ENCODE peak calls at places on chromosomes 12 and 14, in ten cellular contexts. One of them, this sample, is unnamed.

GRCh38 chr12:101829639-101830390 is 944 bp downstream of the GNPTAB start:
- DNase-seq in body of pancreas: peak
- DNase-seq in GM23248: peak
- DNase-seq in pancreas: no peak
- DNase-seq in suprapubic skin: no peak
- DNase-seq in right cardiac atrium: no peak
- DNase-seq in coronary artery: no peak
- DNase-seq in fibroblast of pulmonary artery: peak
- DNase-seq in RWPE2: no peak
- DNase-seq in CD8-positive, alpha-beta T cell: no peak
- DNase-seq in this sample: no peak

GRCh38 chr12:88889326-88890110 is 309.2 kb upstream of the KITLG start:
- DNase-seq in body of pancreas: no peak
- DNase-seq in GM23248: peak
- DNase-seq in pancreas: no peak
- DNase-seq in suprapubic skin: no peak
- DNase-seq in right cardiac atrium: no peak
- DNase-seq in coronary artery: no peak
- DNase-seq in fibroblast of pulmonary artery: peak
- DNase-seq in RWPE2: no peak
- DNase-seq in CD8-positive, alpha-beta T cell: no peak
- DNase-seq in this sample: no peak

GRCh38 chr14:75562048-75562447 is 16.4 kb upstream of the FLVCR2 start:
- DNase-seq in body of pancreas: no peak
- DNase-seq in GM23248: peak
- DNase-seq in pancreas: no peak
- DNase-seq in suprapubic skin: no peak
- DNase-seq in right cardiac atrium: no peak
- DNase-seq in coronary artery: no peak
- DNase-seq in fibroblast of pulmonary artery: no peak
- DNase-seq in RWPE2: no peak
- DNase-seq in CD8-positive, alpha-beta T cell: no peak
- DNase-seq in this sample: no peak

GRCh38 chr12:1890810-1891209 is 27.6 kb downstream of the CACNA2D4 start:
- DNase-seq in body of pancreas: no peak
- DNase-seq in GM23248: no peak
- DNase-seq in pancreas: no peak
- DNase-seq in suprapubic skin: no peak
- DNase-seq in right cardiac atrium: no peak
- DNase-seq in coronary artery: peak
- DNase-seq in fibroblast of pulmonary artery: no peak
- DNase-seq in RWPE2: no peak
- DNase-seq in CD8-positive, alpha-beta T cell: no peak
- DNase-seq in this sample: no peak

GRCh38 chr14:71242237-71242748 is 335.0 kb downstream of the PCNX1 start:
- DNase-seq in body of pancreas: no peak
- DNase-seq in GM23248: peak
- DNase-seq in pancreas: no peak
- DNase-seq in suprapubic skin: no peak
- DNase-seq in right cardiac atrium: peak
- DNase-seq in coronary artery: no peak
- DNase-seq in fibroblast of pulmonary artery: peak
- DNase-seq in RWPE2: no peak
- DNase-seq in CD8-positive, alpha-beta T cell: no peak
- DNase-seq in this sample: peak

GRCh38 chr12:64836856-64837255 is 12.4 kb downstream of the TBC1D30 start:
- DNase-seq in body of pancreas: no peak
- DNase-seq in GM23248: no peak
- DNase-seq in pancreas: no peak
- DNase-seq in suprapubic skin: no peak
- DNase-seq in right cardiac atrium: no peak
- DNase-seq in coronary artery: no peak
- DNase-seq in fibroblast of pulmonary artery: no peak
- DNase-seq in RWPE2: no peak
- DNase-seq in CD8-positive, alpha-beta T cell: no peak
- DNase-seq in this sample: no peak

GRCh38 chr12:41277019-41277770 is 89.1 kb downstream of the PDZRN4 start:
- DNase-seq in body of pancreas: no peak
- DNase-seq in GM23248: peak
- DNase-seq in pancreas: peak
- DNase-seq in suprapubic skin: no peak
- DNase-seq in right cardiac atrium: no peak
- DNase-seq in coronary artery: no peak
- DNase-seq in fibroblast of pulmonary artery: peak
- DNase-seq in RWPE2: no peak
- DNase-seq in CD8-positive, alpha-beta T cell: no peak
- DNase-seq in this sample: peak

GRCh38 chr12:79421236-79421740 is 269.5 kb downstream of the PAWR start:
- DNase-seq in body of pancreas: no peak
- DNase-seq in GM23248: no peak
- DNase-seq in pancreas: no peak
- DNase-seq in suprapubic skin: no peak
- DNase-seq in right cardiac atrium: no peak
- DNase-seq in coronary artery: no peak
- DNase-seq in fibroblast of pulmonary artery: no peak
- DNase-seq in RWPE2: no peak
- DNase-seq in CD8-positive, alpha-beta T cell: no peak
- DNase-seq in this sample: no peak

DNA sequence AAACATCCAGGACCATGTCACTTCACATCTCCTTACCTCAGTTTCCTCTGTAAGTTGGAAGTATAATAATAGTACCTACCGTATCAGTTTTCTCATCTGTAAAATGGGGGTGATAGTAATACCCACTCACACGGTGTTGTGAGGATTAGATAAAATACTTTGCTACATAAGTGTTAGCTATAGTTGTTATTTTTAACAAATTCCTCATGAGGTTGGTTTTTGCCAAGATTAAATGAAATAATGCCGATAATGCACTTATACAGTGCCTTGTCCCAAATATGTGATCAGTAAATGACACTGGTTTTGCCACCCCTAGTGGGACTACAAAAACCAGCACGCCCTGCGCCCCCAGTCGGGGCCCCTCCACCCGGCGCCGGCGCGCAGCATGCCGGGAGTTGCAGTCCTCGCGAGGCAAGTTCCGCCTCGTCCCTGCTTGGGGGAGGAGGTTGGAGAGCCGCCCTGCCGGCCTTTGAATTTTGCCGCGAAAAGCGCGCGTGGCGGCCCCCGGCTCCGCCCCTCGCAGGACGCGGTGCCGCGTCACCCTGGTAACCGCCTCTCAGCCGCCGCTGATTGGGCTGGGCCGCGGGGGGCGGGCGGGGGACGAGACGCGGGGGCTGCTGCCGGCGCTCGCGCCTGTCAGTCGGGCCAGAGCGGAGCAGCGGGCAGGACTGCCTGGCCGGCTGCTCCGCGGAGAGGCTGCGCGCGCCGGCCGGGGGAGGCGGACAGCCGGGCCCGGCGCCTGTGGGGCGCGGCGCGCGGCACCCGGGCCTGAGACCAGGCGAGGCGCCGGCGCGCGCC is at the start of gene FAM222A:
- DNase-seq in body of pancreas: peak
- DNase-seq in GM23248: peak
- DNase-seq in pancreas: peak
- DNase-seq in suprapubic skin: peak
- DNase-seq in right cardiac atrium: peak
- DNase-seq in coronary artery: peak
- DNase-seq in fibroblast of pulmonary artery: peak
- DNase-seq in RWPE2: peak
- DNase-seq in CD8-positive, alpha-beta T cell: peak
- DNase-seq in this sample: peak
- H3K4me3 ChIP-seq in body of pancreas: peak
- H3K4me3 ChIP-seq in GM23248: peak
- H3K4me3 ChIP-seq in pancreas: peak
- H3K4me3 ChIP-seq in suprapubic skin: peak
- H3K4me3 ChIP-seq in right cardiac atrium: peak
- H3K4me3 ChIP-seq in coronary artery: peak
- H3K4me3 ChIP-seq in fibroblast of pulmonary artery: peak
- H3K4me3 ChIP-seq in RWPE2: peak
- H3K4me3 ChIP-seq in CD8-positive, alpha-beta T cell: peak
- H3K4me3 ChIP-seq in this sample: peak

GRCh38 chr14:104134061-104134965 is 4.1 kb upstream of the KIF26A start:
- DNase-seq in body of pancreas: peak
- DNase-seq in GM23248: no peak
- DNase-seq in pancreas: no peak
- DNase-seq in suprapubic skin: peak
- DNase-seq in right cardiac atrium: peak
- DNase-seq in coronary artery: no peak
- DNase-seq in fibroblast of pulmonary artery: no peak
- DNase-seq in RWPE2: peak
- DNase-seq in CD8-positive, alpha-beta T cell: no peak
- DNase-seq in this sample: peak
- H3K4me3 ChIP-seq in body of pancreas: no peak
- H3K4me3 ChIP-seq in GM23248: no peak
- H3K4me3 ChIP-seq in pancreas: no peak
- H3K4me3 ChIP-seq in suprapubic skin: no peak
- H3K4me3 ChIP-seq in right cardiac atrium: no peak
- H3K4me3 ChIP-seq in coronary artery: no peak
- H3K4me3 ChIP-seq in fibroblast of pulmonary artery: no peak
- H3K4me3 ChIP-seq in RWPE2: no peak
- H3K4me3 ChIP-seq in CD8-positive, alpha-beta T cell: no peak
- H3K4me3 ChIP-seq in this sample: peak

GRCh38 chr12:11651785-11652184 is 2.3 kb downstream of the ETV6 start:
- DNase-seq in body of pancreas: no peak
- DNase-seq in GM23248: peak
- DNase-seq in pancreas: no peak
- DNase-seq in suprapubic skin: no peak
- DNase-seq in right cardiac atrium: no peak
- DNase-seq in coronary artery: no peak
- DNase-seq in fibroblast of pulmonary artery: no peak
- DNase-seq in RWPE2: no peak
- DNase-seq in CD8-positive, alpha-beta T cell: no peak
- DNase-seq in this sample: no peak

GRCh38 chr12:11652351-11653040 is 3.0 kb downstream of the ETV6 start:
- DNase-seq in body of pancreas: no peak
- DNase-seq in GM23248: peak
- DNase-seq in pancreas: no peak
- DNase-seq in suprapubic skin: no peak
- DNase-seq in right cardiac atrium: no peak
- DNase-seq in coronary artery: no peak
- DNase-seq in fibroblast of pulmonary artery: peak
- DNase-seq in RWPE2: no peak
- DNase-seq in CD8-positive, alpha-beta T cell: no peak
- DNase-seq in this sample: no peak

GRCh38 chr12:11654338-11654737 is 4.9 kb downstream of the ETV6 start:
- DNase-seq in body of pancreas: no peak
- DNase-seq in GM23248: no peak
- DNase-seq in pancreas: no peak
- DNase-seq in suprapubic skin: no peak
- DNase-seq in right cardiac atrium: no peak
- DNase-seq in coronary artery: no peak
- DNase-seq in fibroblast of pulmonary artery: no peak
- DNase-seq in RWPE2: no peak
- DNase-seq in CD8-positive, alpha-beta T cell: no peak
- DNase-seq in this sample: no peak

GRCh38 chr12:11651377-11651776 is 1.9 kb downstream of the ETV6 start:
- DNase-seq in body of pancreas: no peak
- DNase-seq in GM23248: no peak
- DNase-seq in pancreas: no peak
- DNase-seq in suprapubic skin: no peak
- DNase-seq in right cardiac atrium: no peak
- DNase-seq in coronary artery: no peak
- DNase-seq in fibroblast of pulmonary artery: no peak
- DNase-seq in RWPE2: no peak
- DNase-seq in CD8-positive, alpha-beta T cell: no peak
- DNase-seq in this sample: no peak

GRCh38 chr12:11653215-11653753 is 3.8 kb downstream of the ETV6 start:
- DNase-seq in body of pancreas: no peak
- DNase-seq in GM23248: peak
- DNase-seq in pancreas: no peak
- DNase-seq in suprapubic skin: no peak
- DNase-seq in right cardiac atrium: no peak
- DNase-seq in coronary artery: no peak
- DNase-seq in fibroblast of pulmonary artery: peak
- DNase-seq in RWPE2: no peak
- DNase-seq in CD8-positive, alpha-beta T cell: no peak
- DNase-seq in this sample: no peak
- H3K4me3 ChIP-seq in body of pancreas: no peak
- H3K4me3 ChIP-seq in GM23248: peak
- H3K4me3 ChIP-seq in pancreas: peak
- H3K4me3 ChIP-seq in suprapubic skin: peak
- H3K4me3 ChIP-seq in right cardiac atrium: no peak
- H3K4me3 ChIP-seq in coronary artery: peak
- H3K4me3 ChIP-seq in fibroblast of pulmonary artery: no peak
- H3K4me3 ChIP-seq in RWPE2: no peak
- H3K4me3 ChIP-seq in CD8-positive, alpha-beta T cell: no peak
- H3K4me3 ChIP-seq in this sample: no peak

GRCh38 chr12:67442896-67443295 is 173.7 kb downstream of the CAND1 start:
- DNase-seq in body of pancreas: no peak
- DNase-seq in GM23248: no peak
- DNase-seq in pancreas: no peak
- DNase-seq in suprapubic skin: no peak
- DNase-seq in right cardiac atrium: no peak
- DNase-seq in coronary artery: no peak
- DNase-seq in fibroblast of pulmonary artery: no peak
- DNase-seq in RWPE2: no peak
- DNase-seq in CD8-positive, alpha-beta T cell: no peak
- DNase-seq in this sample: no peak

GRCh38 chr12:67444542-67444941 is 175.4 kb downstream of the CAND1 start:
- DNase-seq in body of pancreas: no peak
- DNase-seq in GM23248: no peak
- DNase-seq in pancreas: no peak
- DNase-seq in suprapubic skin: no peak
- DNase-seq in right cardiac atrium: no peak
- DNase-seq in coronary artery: no peak
- DNase-seq in fibroblast of pulmonary artery: no peak
- DNase-seq in RWPE2: no peak
- DNase-seq in CD8-positive, alpha-beta T cell: no peak
- DNase-seq in this sample: no peak

GRCh38 chr12:67439611-67440010 is 170.5 kb downstream of the CAND1 start:
- DNase-seq in body of pancreas: no peak
- DNase-seq in GM23248: no peak
- DNase-seq in pancreas: no peak
- DNase-seq in suprapubic skin: no peak
- DNase-seq in right cardiac atrium: no peak
- DNase-seq in coronary artery: no peak
- DNase-seq in fibroblast of pulmonary artery: no peak
- DNase-seq in RWPE2: no peak
- DNase-seq in CD8-positive, alpha-beta T cell: no peak
- DNase-seq in this sample: no peak

GRCh38 chr12:67442347-67442841 is 173.2 kb downstream of the CAND1 start:
- DNase-seq in body of pancreas: peak
- DNase-seq in GM23248: no peak
- DNase-seq in pancreas: peak
- DNase-seq in suprapubic skin: no peak
- DNase-seq in right cardiac atrium: no peak
- DNase-seq in coronary artery: no peak
- DNase-seq in fibroblast of pulmonary artery: no peak
- DNase-seq in RWPE2: no peak
- DNase-seq in CD8-positive, alpha-beta T cell: no peak
- DNase-seq in this sample: peak

DNA sequence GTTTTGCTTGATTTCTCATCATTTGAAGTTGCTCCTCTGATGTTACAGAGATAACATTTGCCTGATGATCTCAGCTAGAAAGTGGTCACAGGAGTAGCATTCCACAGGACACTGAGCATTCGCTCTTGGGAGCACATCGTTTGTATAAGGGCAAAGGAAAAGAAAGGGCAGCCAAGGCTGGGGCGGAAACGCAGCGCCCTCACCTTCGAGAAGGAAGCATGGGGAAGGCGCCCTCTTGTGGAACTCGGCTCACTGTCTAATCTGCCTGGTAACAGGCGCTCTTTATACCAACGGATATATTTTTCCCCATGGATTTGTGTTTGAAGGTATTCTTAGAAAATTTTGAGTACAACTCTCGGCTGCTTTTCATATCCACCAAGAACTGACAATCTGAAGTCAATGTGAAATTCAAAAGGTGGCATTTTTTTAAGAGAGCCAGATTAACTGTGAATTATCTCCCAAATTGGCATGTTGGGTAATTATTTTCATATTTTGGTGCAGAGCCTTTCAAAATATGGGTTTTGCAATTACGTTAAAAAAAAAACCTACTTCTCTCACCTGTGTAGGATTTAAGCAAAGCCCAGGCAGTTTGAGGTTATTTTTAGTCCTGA is 172.7 kb downstream of the CAND1 start:
- DNase-seq in body of pancreas: peak
- DNase-seq in GM23248: peak
- DNase-seq in pancreas: peak
- DNase-seq in suprapubic skin: peak
- DNase-seq in right cardiac atrium: peak
- DNase-seq in coronary artery: peak
- DNase-seq in fibroblast of pulmonary artery: peak
- DNase-seq in RWPE2: no peak
- DNase-seq in CD8-positive, alpha-beta T cell: peak
- DNase-seq in this sample: peak
- H3K4me3 ChIP-seq in body of pancreas: no peak
- H3K4me3 ChIP-seq in GM23248: no peak
- H3K4me3 ChIP-seq in pancreas: peak
- H3K4me3 ChIP-seq in suprapubic skin: no peak
- H3K4me3 ChIP-seq in right cardiac atrium: peak
- H3K4me3 ChIP-seq in coronary artery: peak
- H3K4me3 ChIP-seq in fibroblast of pulmonary artery: no peak
- H3K4me3 ChIP-seq in RWPE2: no peak
- H3K4me3 ChIP-seq in CD8-positive, alpha-beta T cell: no peak
- H3K4me3 ChIP-seq in this sample: peak